ENCODE peak calls at places on chromosomes 12 and 14, in four cellular contexts. One of them, this sample, is unnamed.

GRCh38 chr12:27237790-27238771 is 6.0 kb upstream of the STK38L start:
- DNase-seq in stimulated activated CD8-positive, alpha-beta memory T cell treated with anti-CD3 and anti-CD28 coated beads, Interleukin-15, amount 100 ng/mL, for 24 hours: no peak
- DNase-seq in testis: no peak
- DNase-seq in SW 1271: no peak
- DNase-seq in this sample: peak; percentile 43

GRCh38 chr12:5220835-5221234 is 177.2 kb downstream of the KCNA5 start:
- DNase-seq in SW 1271: no peak
- DNase-seq in stimulated activated CD8-positive, alpha-beta memory T cell treated with anti-CD3 and anti-CD28 coated beads, Interleukin-15, amount 100 ng/mL, for 24 hours: no peak
- DNase-seq in testis: no peak
- DNase-seq in this sample: no peak

GRCh38 chr12:19171731-19172130 is 42.2 kb downstream of the PLEKHA5 start:
- DNase-seq in testis: no peak
- DNase-seq in SW 1271: no peak
- DNase-seq in stimulated activated CD8-positive, alpha-beta memory T cell treated with anti-CD3 and anti-CD28 coated beads, Interleukin-15, amount 100 ng/mL, for 24 hours: no peak
- DNase-seq in this sample: no peak

GRCh38 chr12:106229036-106229591 is 18.7 kb downstream of the CKAP4 start:
- DNase-seq in stimulated activated CD8-positive, alpha-beta memory T cell treated with anti-CD3 and anti-CD28 coated beads, Interleukin-15, amount 100 ng/mL, for 24 hours: no peak
- DNase-seq in SW 1271: no peak
- DNase-seq in testis: no peak
- DNase-seq in this sample: no peak

GRCh38 chr14:98197933-98198332 is 1074.1 kb downstream of the BCL11B start:
- DNase-seq in SW 1271: no peak
- DNase-seq in stimulated activated CD8-positive, alpha-beta memory T cell treated with anti-CD3 and anti-CD28 coated beads, Interleukin-15, amount 100 ng/mL, for 24 hours: no peak
- DNase-seq in testis: no peak
- DNase-seq in this sample: no peak

GRCh38 chr14:37320106-37320505 is 122.4 kb downstream of the MIPOL1 start:
- DNase-seq in SW 1271: no peak
- DNase-seq in testis: no peak
- DNase-seq in stimulated activated CD8-positive, alpha-beta memory T cell treated with anti-CD3 and anti-CD28 coated beads, Interleukin-15, amount 100 ng/mL, for 24 hours: no peak
- DNase-seq in this sample: no peak

GRCh38 chr12:17588968-17589367 is 501.0 kb downstream of the RERGL start:
- DNase-seq in SW 1271: no peak
- DNase-seq in stimulated activated CD8-positive, alpha-beta memory T cell treated with anti-CD3 and anti-CD28 coated beads, Interleukin-15, amount 100 ng/mL, for 24 hours: no peak
- DNase-seq in testis: peak; percentile 74
- DNase-seq in this sample: peak; percentile 39

GRCh38 chr12:104171785-104172563 is 34.0 kb upstream of the NFYB start:
- DNase-seq in testis: peak; percentile 35
- DNase-seq in stimulated activated CD8-positive, alpha-beta memory T cell treated with anti-CD3 and anti-CD28 coated beads, Interleukin-15, amount 100 ng/mL, for 24 hours: no peak
- DNase-seq in SW 1271: no peak
- DNase-seq in this sample: no peak

GRCh38 chr12:131074221-131075083 is 120.7 kb downstream of the ADGRD1 start:
- DNase-seq in SW 1271: no peak
- DNase-seq in testis: peak; percentile 45
- DNase-seq in stimulated activated CD8-positive, alpha-beta memory T cell treated with anti-CD3 and anti-CD28 coated beads, Interleukin-15, amount 100 ng/mL, for 24 hours: no peak
- DNase-seq in this sample: no peak

GRCh38 chr12:65609359-65609771 is 214.9 kb upstream of the HMGA2 start:
- DNase-seq in testis: no peak
- DNase-seq in stimulated activated CD8-positive, alpha-beta memory T cell treated with anti-CD3 and anti-CD28 coated beads, Interleukin-15, amount 100 ng/mL, for 24 hours: no peak
- DNase-seq in SW 1271: no peak
- DNase-seq in this sample: peak; percentile 77

This sample was measured in renal cortical epithelial cell.